ENCODE peak calls at places on chromosome 12, in four cellular contexts. K is fibroblast of lung, M is neuronal stem cell, N is IMR-90. A is an unnamed sample.

GRCh38 chr12:10354071-10354470 is 35.8 kb downstream of the KLRK1 start:
- DNase-seq in M (no peak), N (no peak), K (no peak), A (no peak)

GRCh38 chr12:54021432-54022013 is 6.7 kb upstream of the HOXC6 start:
- DNase-seq in K (no peak), M (no peak), N (no peak), A (peak; percentile 84)

GRCh38 chr12:113230315-113231274 is 9.3 kb downstream of the TPCN1 start:
- DNase-seq in M (no peak), N (no peak), K (no peak), A (peak; percentile 61)

GRCh38 chr12:105793421-105793820 is 345.3 kb downstream of the NUAK1 start:
- DNase-seq in N (no peak), M (no peak), K (no peak), A (no peak)

GRCh38 chr12:131910302-131911110 is 16.1 kb downstream of the ULK1 start:
- DNase-seq in K (no peak), N (no peak), M (no peak), A (peak; percentile 49)

GRCh38 chr12:42660968-42661937 is 71.7 kb upstream of the PRICKLE1 start:
- DNase-seq in K (no peak), N (no peak), M (no peak), A (no peak)

GRCh38 chr12:84362552-84362897 is 550.1 kb downstream of the SLC6A15 start:
- DNase-seq in K (no peak), M (no peak), N (no peak), A (no peak)

GRCh38 chr12:54035561-54036377 is 2.9 kb downstream of the HOXC5 start:
- DNase-seq in N (no peak), K (no peak), M (no peak), A (no peak)

GRCh38 chr12:1474567-1475153 is 119.7 kb downstream of the FBXL14 start:
- DNase-seq in N (peak; percentile 97), M (peak; percentile 48), K (peak; percentile 98), A (no peak)

GRCh38 chr12:114339626-114340025 is 66.3 kb downstream of the TBX5 start:
- DNase-seq in K (peak; percentile 83), N (peak; percentile 90), M (no peak), A (no peak)

GRCh38 chr12:109592195-109592904 is 18.8 kb downstream of the MVK start:
- DNase-seq in K (no peak), N (no peak), M (no peak), A (no peak)

GRCh38 chr12:2341051-2341751 is 288.4 kb downstream of the CACNA1C start:
- DNase-seq in M (no peak), N (no peak), K (no peak), A (no peak)

GRCh38 chr12:125853670-125854069 is 788.4 kb downstream of the AACS start:
- DNase-seq in M (no peak), K (no peak), N (no peak), A (no peak)

GRCh38 chr12:78674311-78675085 is 190.1 kb upstream of the SYT1 start:
- DNase-seq in K (peak; percentile 19), M (no peak), N (peak; percentile 56), A (no peak)

GRCh38 chr12:52915637-52916036 is 10.8 kb upstream of the KRT8 start:
- DNase-seq in K (no peak), M (no peak), N (no peak), A (no peak)

GRCh38 chr12:2841056-2841455 is 6.2 kb upstream of the NRIP2 start:
- DNase-seq in N (no peak), M (no peak), K (no peak), A (no peak)

GRCh38 chr12:11059784-11060183 is 2.3 kb downstream of the TAS2R46 start:
- DNase-seq in N (peak; percentile 47), K (peak; percentile 4), M (no peak), A (no peak)

GRCh38 chr12:123078114-123078465 is 72.8 kb downstream of the PITPNM2 start:
- DNase-seq in K (no peak), N (no peak), M (no peak), A (no peak)

GRCh38 chr12:89427508-89428156 is 75.3 kb upstream of the DUSP6 start:
- DNase-seq in K (no peak), N (no peak), M (no peak), A (no peak)

GRCh38 chr12:85329913-85330312 is 49.9 kb downstream of the ALX1 start:
- DNase-seq in M (no peak), N (no peak), K (no peak), A (no peak)

GRCh38 chr12:50988051-50988450 is 35.7 kb downstream of the HIGD1C start:
- DNase-seq in M (no peak), N (peak; percentile 64), K (no peak), A (no peak)

GRCh38 chr12:72197790-72198189 is 74.4 kb upstream of the TRHDE start:
- DNase-seq in N (no peak), M (no peak), K (no peak), A (no peak)

GRCh38 chr12:52645982-52646381 is 6.0 kb downstream of the KRT2 start:
- DNase-seq in K (no peak), N (no peak), M (no peak), A (no peak)

GRCh38 chr12:85955127-85955526 is 81.0 kb downstream of the NTS start:
- DNase-seq in K (peak; percentile 42), M (no peak), N (no peak), A (no peak)

GRCh38 chr12:51863921-51864700 is 15.6 kb upstream of the FIGNL2 start:
- DNase-seq in M (peak; percentile 79), K (no peak), N (no peak), A (peak; percentile 86)

GRCh38 chr12:7019043-7019569 is 830 bp upstream of the LPCAT3 start:
- DNase-seq in N (no peak), M (no peak), K (no peak), A (no peak)

GRCh38 chr12:96201272-96202227 is 7.4 kb downstream of the ELK3 start:
- DNase-seq in K (no peak), M (no peak), N (no peak), A (no peak)

GRCh38 chr12:96199465-96199864 is 5.3 kb downstream of the ELK3 start:
- DNase-seq in K (no peak), M (no peak), N (no peak), A (no peak)

GRCh38 chr12:96197503-96198272 is 3.5 kb downstream of the ELK3 start:
- DNase-seq in M (no peak), N (peak; percentile 97), K (peak; percentile 96), A (no peak)

GRCh38 chr12:96196781-96197180 is 2.6 kb downstream of the ELK3 start:
- DNase-seq in N (peak; percentile 51), K (peak; percentile 57), M (no peak), A (no peak)

GRCh38 chr12:96198970-96199369 is 4.8 kb downstream of the ELK3 start:
- DNase-seq in N (peak; percentile 96), K (peak; percentile 94), M (no peak), A (no peak)
- H3K4me1 ChIP-seq in N (peaks cover 8% of the 10 kb centered on the region), K (peaks cover 12% of the 10 kb centered on the region), M (peaks cover 4% of the 10 kb centered on the region), A (no peaks in the 10 kb centered on the region)

GRCh38 chr12:213527-213932 is 427 bp downstream of the SLC6A12 start:
- DNase-seq in K (no peak), M (no peak), N (no peak), A (no peak)
- H3K9ac ChIP-seq in K (no peak overlapping the region), M (no peak overlapping the region), N (no peak overlapping the region), A (no peak overlapping the region)

DNA sequence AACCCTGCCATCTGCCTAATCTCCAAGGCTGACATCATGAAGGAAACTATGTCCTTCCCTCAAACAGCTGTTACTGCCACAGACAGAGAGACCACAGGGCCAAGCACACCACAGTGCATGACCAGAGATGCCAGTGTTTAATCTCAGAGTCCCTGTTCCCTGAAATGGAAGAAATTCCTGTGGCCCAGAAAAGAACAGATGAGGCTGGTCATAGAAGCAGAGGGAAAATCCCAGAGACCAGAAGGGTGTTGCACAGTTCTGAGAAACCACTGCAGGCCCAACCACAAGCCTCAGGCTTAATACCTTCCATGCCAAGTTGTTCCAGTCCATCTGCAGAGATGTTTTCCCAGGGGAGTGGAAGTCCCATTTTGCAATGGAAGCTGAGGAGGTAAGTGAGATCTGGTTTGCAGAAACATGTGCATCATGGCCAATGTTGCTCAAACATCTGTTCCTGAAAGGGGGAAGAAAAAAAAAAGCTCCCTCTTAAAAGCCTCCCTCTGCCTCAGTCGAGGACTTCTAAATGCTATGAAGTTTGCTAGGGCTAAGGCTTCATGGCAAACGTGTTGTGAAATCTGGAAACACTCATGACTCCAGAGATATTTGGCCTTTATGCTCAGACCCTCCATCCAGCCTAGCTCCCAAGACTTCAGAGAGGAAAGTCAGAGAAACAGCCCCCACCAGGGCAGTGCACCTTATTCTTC is 98.6 kb downstream of the SCARB1 start:
- DNase-seq in K (peak; percentile 88), N (peak; percentile 89), M (no peak), A (no peak)
- H3K4me1 ChIP-seq in K (peaks cover 10% of the 10 kb centered on the region), N (peaks cover 32% of the 10 kb centered on the region), M (no peaks in the 10 kb centered on the region), A (peaks cover 8% of the 10 kb centered on the region)

GRCh38 chr12:27213304-27213703 is 30.8 kb upstream of the STK38L start:
- DNase-seq in K (no peak), N (no peak), M (no peak), A (no peak)
- H3K9ac ChIP-seq in K (no peak overlapping the region), N (no peak overlapping the region), M (no peak overlapping the region), A (no peak overlapping the region)

DNA sequence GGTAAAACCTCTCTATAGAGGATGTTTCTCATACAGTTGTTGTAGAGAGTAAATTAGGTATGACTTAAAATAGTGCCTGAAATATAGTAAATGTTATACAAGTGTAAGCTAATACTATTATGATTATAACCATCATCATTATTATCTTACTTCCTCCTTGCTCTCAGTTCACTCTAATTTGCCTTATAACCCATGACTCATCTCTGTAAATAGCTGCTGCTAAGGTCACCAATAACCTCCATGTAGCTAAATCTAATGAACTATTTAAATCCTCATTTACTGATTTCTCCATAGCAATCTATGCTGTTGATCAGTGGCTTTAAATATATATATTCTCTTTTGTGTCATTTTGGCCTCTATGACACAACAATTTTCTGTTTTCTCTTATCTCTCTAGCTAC is 109.6 kb downstream of the RMST start:
- DNase-seq in N (no peak), K (no peak), M (no peak), A (no peak)
- H3K4me1 ChIP-seq in N (no peaks in the 10 kb centered on the region), K (no peaks in the 10 kb centered on the region), M (no peaks in the 10 kb centered on the region), A (no peaks in the 10 kb centered on the region)

A was measured in kidney.